ENCODE peak calls at places on chromosomes 7 and 10, in eight cellular contexts. N, H, D, T, C, F, K and A are unnamed samples.
A peak's percentile ranks its signal among the peaks of the same experiment; 100 is the strongest.

GRCh38 chr7:50512384-50512783 is 52.8 kb downstream of the DDC start:
- DNase-seq in K (no peak), N (no peak), C (no peak), D (no peak), T (no peak), F (no peak), H (no peak), A (no peak)

GRCh38 chr10:94320285-94320914 is 42.3 kb downstream of the NOC3L start:
- DNase-seq in K (peak; percentile 14), H (peak; percentile 58), C (peak; percentile 41), T (peak; percentile 39), D (no peak), N (peak; percentile 72), F (peak; percentile 70), A (peak; percentile 51)

GRCh38 chr7:139648617-139648932 is 125.1 kb downstream of the CLEC2L start:
- DNase-seq in C (no peak), N (peak; percentile 22), K (no peak), T (no peak), H (no peak), F (no peak), D (no peak), A (no peak)

GRCh38 chr10:132844069-132844809 is 58.3 kb upstream of the NKX6-2 start:
- DNase-seq in T (no peak), N (no peak), K (no peak), C (no peak), H (no peak), F (no peak), D (no peak), A (no peak)

GRCh38 chr10:370222-370825 is 235.1 kb downstream of the ZMYND11 start:
- DNase-seq in H (no peak), D (peak; percentile 11), T (no peak), N (no peak), F (no peak), C (no peak), K (no peak), A (no peak)

GRCh38 chr7:94338921-94339371 is 55.7 kb upstream of the COL1A2 start:
- DNase-seq in C (no peak), H (no peak), T (no peak), D (no peak), F (no peak), K (peak; percentile 46), N (peak; percentile 78), A (no peak)

GRCh38 chr10:72274730-72275350 is 1.1 kb downstream of the DDIT4 start:
- DNase-seq in F (peak; percentile 72), D (no peak), C (peak; percentile 73), N (peak; percentile 65), H (peak; percentile 71), T (peak; percentile 56), K (no peak), A (no peak)

GRCh38 chr7:69746383-69746782 is 148.1 kb downstream of the AUTS2 start:
- DNase-seq in C (no peak), T (no peak), D (no peak), K (no peak), H (no peak), F (no peak), N (no peak), A (no peak)

GRCh38 chr10:129897851-129898463 is 66.1 kb downstream of the EBF3 start:
- DNase-seq in N (no peak), K (no peak), D (no peak), T (no peak), H (no peak), C (no peak), F (no peak), A (no peak)

GRCh38 chr7:24923172-24923865 is 56.7 kb downstream of the OSBPL3 start:
- DNase-seq in T (no peak), F (no peak), D (no peak), C (no peak), N (no peak), K (no peak), H (no peak), A (no peak)

GRCh38 chr7:117085769-117086463 is 132.6 kb downstream of the ST7 start:
- DNase-seq in C (no peak), N (no peak), K (no peak), F (no peak), D (no peak), T (no peak), H (no peak), A (no peak)

GRCh38 chr10:49184642-49185111 is 3.5 kb downstream of the TMEM273 start:
- DNase-seq in K (no peak), F (no peak), C (no peak), D (no peak), T (no peak), N (no peak), H (no peak), A (peak; percentile 5)

GRCh38 chr10:49187044-49187484 is 1.1 kb downstream of the TMEM273 start:
- DNase-seq in H (peak; percentile 11), F (no peak), D (no peak), C (no peak), K (no peak), T (no peak), N (no peak), A (no peak)

GRCh38 chr10:49187950-49188761 is at the start of gene TMEM273:
- DNase-seq in C (no peak), K (no peak), D (no peak), F (peak; percentile 69), T (no peak), N (no peak), H (peak; percentile 70), A (no peak)

GRCh38 chr10:49185213-49185612 is 3.0 kb downstream of the TMEM273 start:
- DNase-seq in H (peak; percentile 9), T (no peak), F (no peak), K (no peak), N (no peak), D (no peak), C (no peak), A (no peak)

DNA sequence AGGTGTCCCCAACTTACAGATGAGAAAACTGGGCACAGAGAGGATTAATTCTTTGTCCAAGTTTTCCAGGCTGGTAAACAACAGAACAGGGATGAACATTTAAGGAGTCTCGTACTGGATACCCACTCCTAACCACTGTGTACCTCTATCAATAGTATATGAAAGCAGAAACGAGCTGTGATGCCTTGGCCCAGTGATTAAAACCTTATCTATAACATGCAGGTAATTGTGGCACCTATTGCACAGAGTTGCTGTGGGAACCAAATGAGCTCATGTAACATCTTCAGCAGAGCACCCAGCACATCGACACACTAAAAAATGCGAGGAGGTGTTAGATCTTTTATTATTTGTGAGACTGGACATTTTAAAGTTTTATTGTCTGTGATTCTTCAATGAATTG is 1.6 kb downstream of the TMEM273 start:
- DNase-seq in F (no peak), T (no peak), D (no peak), N (no peak), H (no peak), C (no peak), K (no peak), A (no peak)
- H3K4me3 ChIP-seq in F (no peak overlapping the region), T (no peak overlapping the region), D (no peak overlapping the region), N (no peak overlapping the region), H (no peak overlapping the region), C (no peak overlapping the region), K (no peak overlapping the region), A (no peak overlapping the region)

GRCh38 chr10:69352569-69353264 is 64.0 kb downstream of the TACR2 start:
- DNase-seq in N (peak; percentile 47), H (no peak), D (peak; percentile 26), K (no peak), F (no peak), T (no peak), C (no peak), A (no peak)
- H3K4me3 ChIP-seq in N (no peak overlapping the region), H (no peak overlapping the region), D (no peak overlapping the region), K (no peak overlapping the region), F (no peak overlapping the region), T (no peak overlapping the region), C (no peak overlapping the region), A (no peak overlapping the region)

GRCh38 chr7:41938371-41938770 is 235.5 kb upstream of the INHBA start:
- DNase-seq in N (no peak), D (no peak), H (no peak), K (no peak), T (no peak), F (no peak), C (no peak), A (no peak)

GRCh38 chr7:41943098-41943577 is 240.2 kb upstream of the INHBA start:
- DNase-seq in K (no peak), D (peak; percentile 52), H (peak; percentile 69), T (peak; percentile 30), C (peak; percentile 49), F (peak; percentile 86), N (peak; percentile 74), A (peak; percentile 15)

GRCh38 chr7:41940760-41941343 is 238.0 kb upstream of the INHBA start:
- DNase-seq in H (peak; percentile 66), D (no peak), T (peak; percentile 10), N (peak; percentile 84), K (no peak), F (peak; percentile 51), C (peak; percentile 29), A (peak; percentile 31)

DNA sequence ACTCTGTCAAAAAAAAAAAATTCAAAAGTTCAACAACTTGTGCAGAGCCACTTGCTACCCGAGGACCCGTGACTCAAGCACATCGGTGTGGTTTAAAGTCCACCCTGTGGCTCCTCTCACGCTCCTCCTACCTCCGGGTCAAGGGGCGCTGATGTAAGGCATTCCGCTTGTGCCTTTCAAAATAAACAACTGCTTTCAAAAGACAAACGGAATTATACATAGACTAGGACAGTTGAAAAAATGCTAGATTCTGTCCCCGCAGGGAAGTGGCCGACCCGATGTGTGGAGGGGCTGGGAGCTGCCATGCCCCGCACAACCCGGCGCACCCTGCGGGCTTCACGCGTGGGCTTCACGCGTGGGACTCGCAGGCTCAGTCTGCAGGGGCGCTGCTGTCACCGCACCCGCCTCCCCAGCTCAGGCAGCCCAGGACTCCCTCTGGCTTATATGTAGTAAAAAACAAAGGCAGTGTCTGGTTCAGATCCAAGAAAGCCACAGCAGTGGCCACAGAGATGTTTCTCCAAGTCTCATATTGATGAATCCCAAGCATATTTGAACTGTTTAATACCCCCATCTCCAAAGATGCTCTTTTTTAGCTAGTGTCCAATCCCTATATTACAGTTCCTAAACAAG is 239.7 kb upstream of the INHBA start:
- DNase-seq in K (no peak), F (no peak), T (no peak), C (no peak), N (no peak), D (peak; percentile 55), H (no peak), A (no peak)
- H3K4me3 ChIP-seq in K (no peak overlapping the region), F (peak overlapping the region; percentile 54), T (no peak overlapping the region), C (no peak overlapping the region), N (no peak overlapping the region), D (peak overlapping the region; percentile 53), H (no peak overlapping the region), A (no peak overlapping the region)

DNA sequence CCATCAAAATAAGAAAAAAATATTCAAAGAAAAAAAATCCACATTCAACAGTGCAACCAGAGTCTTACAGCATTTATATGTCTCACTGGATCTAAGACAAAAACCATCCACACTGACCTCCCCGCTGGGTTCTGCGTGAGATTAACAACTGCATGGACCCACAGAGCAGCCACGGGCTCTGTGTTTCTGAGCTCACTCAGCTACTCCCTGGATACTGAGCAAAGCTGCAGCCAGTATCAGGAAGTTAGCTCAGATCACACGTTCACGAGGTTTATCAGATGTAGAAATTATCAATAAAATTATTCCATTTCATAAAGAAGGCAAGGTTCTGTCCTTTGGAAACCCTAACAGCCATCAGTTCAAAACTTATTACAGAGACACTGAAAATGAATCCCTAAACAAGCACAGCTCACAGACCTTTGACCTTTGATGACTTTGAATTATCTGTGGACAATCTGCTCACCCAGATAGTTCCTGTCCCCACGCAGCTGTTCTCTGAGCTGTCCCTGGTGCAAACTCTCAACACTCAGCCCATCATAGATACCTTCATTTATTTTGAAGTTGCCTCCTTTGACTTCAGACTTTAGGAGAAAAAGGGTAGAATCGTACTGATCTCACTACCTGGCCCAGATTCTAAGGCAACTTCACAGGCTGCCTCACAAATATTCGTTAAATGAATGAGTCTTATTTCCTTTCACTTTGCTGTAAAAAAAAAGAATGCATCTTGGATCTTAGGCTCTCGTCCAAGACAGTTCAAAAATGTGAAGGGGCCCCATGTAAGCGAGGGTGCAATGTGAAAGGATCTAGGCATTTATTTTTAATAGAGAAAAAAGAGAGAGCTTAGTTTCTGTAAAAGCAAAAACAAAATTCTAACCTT is 67.8 kb upstream of the SVIL start:
- DNase-seq in H (no peak), K (no peak), F (no peak), C (no peak), T (no peak), D (no peak), N (no peak), A (no peak)
- H3K4me3 ChIP-seq in H (no peak overlapping the region), K (no peak overlapping the region), F (no peak overlapping the region), C (no peak overlapping the region), T (no peak overlapping the region), D (no peak overlapping the region), N (no peak overlapping the region), A (no peak overlapping the region)